ENCODE peak calls at places on chromosomes 12 and 14, in seven cellular contexts. Y is WERI-Rb-1, L is lung, Z is adrenal gland, A is osteoblast, R is A549, K is colonic mucosa. Q is an unnamed sample.

GRCh38 chr12:47094804-47095203 is 15.0 kb upstream of the AMIGO2 start:
- DNase-seq in A (no peak), R (no peak), L (no peak), Y (no peak), K (no peak), Z (no peak), Q (no peak)

GRCh38 chr12:88495031-88495430 is 85.2 kb downstream of the KITLG start:
- DNase-seq in R (no peak), K (no peak), Z (no peak), L (no peak), Y (no peak), A (no peak), Q (no peak)

GRCh38 chr12:117680311-117680710 is 288.5 kb downstream of the KSR2 start:
- DNase-seq in A (peak; percentile 54), R (no peak), Z (no peak), L (no peak), Y (no peak), K (no peak), Q (no peak)

GRCh38 chr12:84411031-84411430 is 501.6 kb downstream of the SLC6A15 start:
- DNase-seq in L (no peak), A (no peak), K (no peak), Z (no peak), Y (no peak), R (no peak), Q (no peak)

GRCh38 chr12:122078141-122079037 is at the start of gene MLXIP:
- DNase-seq in L (peak; percentile 95), Z (peak; percentile 97), Y (peak; percentile 89), A (peak; percentile 99), K (peak; percentile 94), R (peak; percentile 94), Q (peak; percentile 93)

GRCh38 chr14:34498684-34499412 is 36.8 kb upstream of the SPTSSA start:
- DNase-seq in Y (peak; percentile 45), K (peak; percentile 64), A (no peak), R (peak; percentile 52), Z (peak; percentile 60), L (no peak), Q (peak; percentile 43)

GRCh38 chr12:7061138-7061537 is 620 bp downstream of the C1S start:
- DNase-seq in Z (no peak), Y (no peak), K (no peak), L (no peak), A (no peak), R (no peak), Q (no peak)

GRCh38 chr12:64877363-64878004 is 53.0 kb downstream of the TBC1D30 start:
- DNase-seq in Z (no peak), R (no peak), A (no peak), Y (no peak), L (no peak), K (no peak), Q (no peak)

GRCh38 chr14:38758661-38759060 is 344.4 kb downstream of the SEC23A start:
- DNase-seq in L (no peak), Z (no peak), R (no peak), K (no peak), Y (no peak), A (no peak), Q (no peak)

GRCh38 chr14:90534091-90534837 is 137.4 kb downstream of the CALM1 start:
- DNase-seq in K (no peak), L (no peak), Y (no peak), Z (no peak), A (peak; percentile 87), R (no peak), Q (no peak)

GRCh38 chr12:132560831-132561783 is 49.3 kb downstream of the LRCOL1 start:
- DNase-seq in Z (no peak), L (peak; percentile 53), K (peak; percentile 81), Y (peak; percentile 93), R (peak; percentile 89), A (peak; percentile 99), Q (peak; percentile 80)

GRCh38 chr12:123384318-123384993 is 524 bp downstream of the KMT5A start:
- DNase-seq in L (no peak), K (peak; percentile 45), Z (no peak), A (peak; percentile 90), R (no peak), Y (no peak), Q (no peak)

GRCh38 chr14:83425138-83425537 is 1891.5 kb upstream of the SEL1L start:
- DNase-seq in Z (no peak), K (no peak), R (no peak), A (no peak), L (no peak), Y (no peak), Q (no peak)

GRCh38 chr14:32038876-32039275 is 38.2 kb upstream of the ARHGAP5 start:
- DNase-seq in Y (no peak), A (no peak), R (no peak), Z (no peak), L (no peak), K (no peak), Q (no peak)

GRCh38 chr12:110826592-110827200 is 20.1 kb upstream of the CCDC63 start:
- DNase-seq in A (peak; percentile 94), Y (peak; percentile 92), K (peak; percentile 92), R (peak; percentile 78), L (peak; percentile 75), Z (peak; percentile 97), Q (peak; percentile 46)
- H3K4me3 ChIP-seq in A (peak overlapping the region; percentile 70), Y (no peak overlapping the region), K (no peak overlapping the region), R (no peak overlapping the region), L (no peak overlapping the region), Z (no peak overlapping the region), Q (no peak overlapping the region)

GRCh38 chr12:45703942-45704341 is 25.6 kb upstream of the ARID2 start:
- DNase-seq in Z (no peak), A (no peak), L (no peak), Y (no peak), R (no peak), K (no peak), Q (no peak)

GRCh38 chr12:45704968-45705367 is 24.5 kb upstream of the ARID2 start:
- DNase-seq in R (no peak), Z (no peak), Y (no peak), A (no peak), K (no peak), L (no peak), Q (no peak)

GRCh38 chr12:45707241-45707857 is 22.2 kb upstream of the ARID2 start:
- DNase-seq in R (no peak), Z (no peak), A (no peak), K (no peak), L (no peak), Y (no peak), Q (no peak)

GRCh38 chr12:45708363-45708762 is 21.1 kb upstream of the ARID2 start:
- DNase-seq in Y (no peak), L (no peak), Z (no peak), K (no peak), A (no peak), R (no peak), Q (no peak)

GRCh38 chr12:45705404-45705803 is 24.1 kb upstream of the ARID2 start:
- DNase-seq in R (no peak), L (no peak), Y (no peak), K (no peak), Z (no peak), A (no peak), Q (no peak)
- H3K27ac ChIP-seq in R (no peak overlapping the region), L (no peak overlapping the region), Y (no peak overlapping the region), K (no peak overlapping the region), Z (no peak overlapping the region), A (no peak overlapping the region), Q (no peak overlapping the region)

GRCh38 chr14:103537175-103537990 is 8.4 kb downstream of the TRMT61A start:
- DNase-seq in L (no peak), Z (no peak), Y (no peak), A (peak; percentile 97), R (no peak), K (no peak), Q (peak; percentile 72)

GRCh38 chr14:103538291-103539055 is 9.5 kb downstream of the TRMT61A start:
- DNase-seq in R (no peak), L (no peak), Y (peak; percentile 88), K (no peak), A (peak; percentile 88), Z (peak; percentile 83), Q (no peak)

GRCh38 chr14:103541494-103541943 is 12.5 kb downstream of the TRMT61A start:
- DNase-seq in Y (no peak), R (no peak), Z (no peak), A (peak; percentile 65), L (no peak), K (no peak), Q (no peak)

GRCh38 chr14:103540816-103541493 is 12.0 kb downstream of the TRMT61A start:
- DNase-seq in L (no peak), Y (no peak), A (peak; percentile 95), K (no peak), R (no peak), Z (no peak), Q (peak; percentile 34)

DNA sequence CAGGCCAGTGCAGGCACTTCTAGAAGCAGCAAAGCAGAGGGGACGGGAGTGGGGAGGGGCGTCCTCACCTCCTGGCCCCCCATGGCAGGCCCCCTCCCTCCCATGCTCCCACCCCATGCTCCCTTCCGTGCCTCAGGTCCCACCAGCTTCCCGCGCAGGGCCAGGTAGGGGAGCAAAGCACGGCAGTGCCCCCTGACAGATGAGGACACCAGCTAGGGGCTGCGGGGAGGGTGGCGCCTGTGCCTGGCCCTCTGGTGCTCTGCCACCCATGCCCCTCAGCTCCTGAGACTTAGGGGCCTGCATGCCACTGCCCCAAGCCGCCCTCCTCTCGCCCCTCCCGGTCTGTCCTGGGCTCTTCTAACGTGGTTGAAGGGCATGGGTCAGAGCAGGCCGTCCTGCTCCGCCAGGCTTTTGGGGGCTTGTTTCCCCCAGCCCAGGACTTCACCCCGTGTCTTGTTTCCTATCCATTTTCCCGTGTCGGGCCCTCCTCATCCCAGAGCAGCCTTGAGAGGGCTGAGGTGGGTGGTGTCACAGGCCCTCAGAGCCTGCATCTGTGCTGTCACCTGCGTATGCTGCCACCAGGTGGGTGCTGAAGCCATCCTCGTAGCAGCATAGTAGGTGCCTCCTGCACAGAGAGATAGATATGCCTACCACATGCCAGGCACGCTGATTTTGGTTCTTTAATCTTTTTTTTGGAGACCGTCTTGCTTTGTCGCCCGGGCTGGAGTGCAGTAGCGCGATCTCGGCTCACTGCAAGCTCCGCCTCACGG is 10.2 kb downstream of the TRMT61A start:
- DNase-seq in Z (no peak), A (peak; percentile 84), L (no peak), R (no peak), K (no peak), Y (peak; percentile 62), Q (peak; percentile 61)
- TF ChIP-seq CTCF in Z (no peak), A (no peak), L (no peak), R (no peak), K (no peak), Y (peak; percentile 43), Q (no peak)

GRCh38 chr12:57239587-57240068 is 10.1 kb downstream of the SHMT2 start:
- DNase-seq in R (no peak), K (no peak), Z (no peak), L (no peak), Y (no peak), A (no peak), Q (no peak)
- H3K4me3 ChIP-seq in R (peak overlapping the region; percentile 55), K (peak overlapping the region; percentile 32), Z (no peak overlapping the region), L (no peak overlapping the region), Y (peak overlapping the region; percentile 65), A (peak overlapping the region; percentile 79), Q (no peak overlapping the region)

GRCh38 chr12:56722832-56723231 is 2.3 kb downstream of the NACA start:
- DNase-seq in A (no peak), R (no peak), K (peak; percentile 33), L (no peak), Z (no peak), Y (no peak), Q (no peak)
- H3K27ac ChIP-seq in A (peak overlapping the region; percentile 98), R (no peak overlapping the region), K (peak overlapping the region; percentile 90), L (no peak overlapping the region), Z (no peak overlapping the region), Y (no peak overlapping the region), Q (no peak overlapping the region)